ENCODE peak calls at places on chromosomes 12 and 14, in six cellular contexts. I, V, H, X, E and A are unnamed samples. For H3K27me3, the result is how much of the 10 kb centered on the place peaks cover.

GRCh38 chr14:99516156-99517045 is 35.2 kb downstream of the CCNK start:
- DNase-seq in E (no peak), X (no peak), V (no peak), I (no peak), H (peak), A (no peak)

GRCh38 chr12:69933115-69933552 is 108.1 kb downstream of the MYRFL start:
- DNase-seq in V (peak), I (no peak), X (no peak), H (peak), E (no peak), A (no peak)

GRCh38 chr12:34398706-34399630 is 376.7 kb downstream of the ALG10 start:
- DNase-seq in V (no peak), X (no peak), I (no peak), H (peak), E (no peak), A (no peak)

GRCh38 chr12:63206908-63207307 is 55.9 kb upstream of the AVPR1A start:
- DNase-seq in E (peak), I (no peak), H (no peak), X (peak), V (no peak), A (no peak)

GRCh38 chr12:27277846-27278260 is 33.8 kb downstream of the STK38L start:
- DNase-seq in X (peak), V (no peak), I (peak), E (peak), H (no peak), A (no peak)

GRCh38 chr12:119206348-119207075 is 27.8 kb downstream of the HSPB8 start:
- DNase-seq in I (no peak), V (no peak), X (no peak), E (no peak), H (peak), A (peak)

GRCh38 chr12:32252199-32253073 is 145.8 kb downstream of the BICD1 start:
- DNase-seq in V (no peak), E (no peak), I (no peak), X (no peak), H (no peak), A (no peak)

GRCh38 chr12:132325733-132326130 is 3.7 kb downstream of the GALNT9 start:
- DNase-seq in E (no peak), V (no peak), H (no peak), X (no peak), I (no peak), A (no peak)

GRCh38 chr14:97166497-97166896 is 369.3 kb downstream of the VRK1 start:
- DNase-seq in H (no peak), I (no peak), V (no peak), E (no peak), X (no peak), A (no peak)

GRCh38 chr12:63826002-63826585 is 18.4 kb upstream of the SRGAP1 start:
- DNase-seq in X (peak), I (peak), E (no peak), H (no peak), V (no peak), A (peak)

GRCh38 chr12:78260976-78261375 is 430.3 kb downstream of the NAV3 start:
- DNase-seq in I (no peak), V (no peak), X (no peak), E (no peak), H (no peak), A (no peak)

GRCh38 chr14:31090872-31091764 is 64.9 kb upstream of the STRN3 start:
- DNase-seq in X (peak), E (peak), H (no peak), V (no peak), I (peak), A (no peak)

GRCh38 chr14:26190644-26191043 is 407.2 kb downstream of the NOVA1 start:
- DNase-seq in E (no peak), H (no peak), V (no peak), X (peak), I (no peak), A (no peak)

GRCh38 chr14:76011959-76012802 is 26.6 kb downstream of the IFT43 start:
- DNase-seq in V (no peak), E (no peak), H (peak), X (peak), I (peak), A (no peak)

GRCh38 chr14:52650774-52651173 is 44.6 kb downstream of the ERO1A start:
- DNase-seq in E (no peak), V (no peak), I (no peak), X (no peak), H (no peak), A (no peak)

GRCh38 chr12:132393245-132393795 is 63.9 kb upstream of the GALNT9 start:
- DNase-seq in I (no peak), X (no peak), E (no peak), H (no peak), V (no peak), A (no peak)

GRCh38 chr14:102013669-102014200 is 49.4 kb downstream of the DYNC1H1 start:
- DNase-seq in E (peak), I (no peak), V (no peak), X (no peak), H (no peak), A (no peak)

GRCh38 chr12:81896771-81897170 is 137.6 kb upstream of the PPFIA2 start:
- DNase-seq in X (peak), H (peak), I (no peak), E (no peak), V (no peak), A (no peak)

GRCh38 chr12:132451172-132451835 is 38.6 kb upstream of the FBRSL1 start:
- DNase-seq in X (no peak), H (no peak), E (no peak), I (no peak), V (no peak), A (no peak)

GRCh38 chr14:69701857-69702256 is 65.1 kb upstream of the SRSF5 start:
- DNase-seq in H (no peak), E (no peak), I (no peak), X (no peak), V (no peak), A (no peak)

GRCh38 chr12:52581481-52581880 is 7.8 kb upstream of the KRT74 start:
- DNase-seq in E (no peak), V (no peak), I (peak), H (no peak), X (peak), A (no peak)

GRCh38 chr12:76123301-76124212 is 39.1 kb upstream of the NAP1L1 start:
- DNase-seq in H (no peak), X (peak), V (no peak), I (peak), E (no peak), A (no peak)

GRCh38 chr14:92716131-92716530 is 32.3 kb downstream of the LGMN start:
- DNase-seq in E (no peak), H (no peak), I (no peak), X (no peak), V (no peak), A (no peak)

GRCh38 chr12:105092336-105092735 is 8.1 kb upstream of the ALDH1L2 start:
- DNase-seq in X (no peak), H (peak), V (peak), E (peak), I (no peak), A (no peak)

GRCh38 chr14:94921870-94922585 is 152.1 kb upstream of the GSC start:
- DNase-seq in V (no peak), I (no peak), E (no peak), H (no peak), X (no peak), A (no peak)

GRCh38 chr14:95349241-95349640 is 29.5 kb upstream of the CLMN start:
- DNase-seq in I (no peak), X (no peak), E (no peak), H (no peak), V (no peak), A (no peak)

GRCh38 chr12:132147423-132148367 is 3.4 kb downstream of the NOC4L start:
- DNase-seq in X (no peak), I (no peak), E (no peak), H (no peak), V (no peak), A (no peak)

GRCh38 chr12:75751769-75752471 is 240.5 kb upstream of the KRR1 start:
- DNase-seq in E (no peak), I (peak), V (no peak), H (no peak), X (no peak), A (no peak)

GRCh38 chr12:21502164-21502496 is 541 bp downstream of the GOLT1B start:
- DNase-seq in H (no peak), X (peak), I (peak), V (no peak), E (no peak), A (no peak)

GRCh38 chr12:85036736-85037135 is 585 bp downstream of the LRRIQ1 start:
- DNase-seq in V (no peak), H (no peak), X (no peak), I (no peak), E (no peak), A (no peak)

GRCh38 chr12:52221912-52222457 is 11.1 kb upstream of the KRT7 start:
- DNase-seq in X (no peak), I (peak), E (no peak), V (peak), H (peak), A (peak)

GRCh38 chr14:70086685-70087379 is 101.9 kb downstream of the SLC8A3 start:
- DNase-seq in X (peak), V (no peak), I (peak), E (peak), H (peak), A (no peak)

GRCh38 chr14:96275182-96276112 is 19.4 kb downstream of the BDKRB1 start:
- DNase-seq in I (peak), X (peak), E (peak), V (no peak), H (peak), A (peak)

GRCh38 chr14:30779210-30779609 is 95.1 kb upstream of the COCH start:
- DNase-seq in V (no peak), H (no peak), X (peak), E (no peak), I (peak), A (no peak)

GRCh38 chr12:2834581-2835491 is at the start of gene NRIP2:
- DNase-seq in V (no peak), X (peak), H (no peak), I (peak), E (no peak), A (no peak)

GRCh38 chr12:207804-208203 is 6.2 kb downstream of the SLC6A12 start:
- DNase-seq in H (no peak), V (no peak), I (no peak), X (no peak), E (no peak), A (no peak)

GRCh38 chr12:209246-209645 is 4.7 kb downstream of the SLC6A12 start:
- DNase-seq in E (no peak), V (no peak), H (no peak), I (no peak), X (no peak), A (no peak)

GRCh38 chr12:208813-209212 is 5.1 kb downstream of the SLC6A12 start:
- DNase-seq in I (no peak), E (no peak), V (no peak), H (no peak), X (no peak), A (no peak)

GRCh38 chr12:205026-205425 is 8.9 kb downstream of the SLC6A12 start:
- DNase-seq in H (no peak), I (no peak), X (no peak), E (no peak), V (no peak), A (no peak)

GRCh38 chr12:206746-207440 is 7.1 kb downstream of the SLC6A12 start:
- DNase-seq in V (no peak), X (no peak), E (no peak), H (no peak), I (no peak), A (no peak)
- H3K27me3 ChIP-seq in V (under half), X (half or more), E (under half), H (under half), I (half or more), A (under half)

GRCh38 chr14:20688167-20688839 is at the start of gene ANG:
- DNase-seq in E (no peak), X (no peak), H (no peak), V (no peak), I (no peak), A (no peak)
- H3K14ac ChIP-seq in E (no peak), X (no peak), H (no peak), V (no peak), I (no peak), A (no peak)

GRCh38 chr14:58635041-58635440 is 2.7 kb upstream of the DACT1 start:
- DNase-seq in X (no peak), H (no peak), E (no peak), I (no peak), V (no peak), A (no peak)
- H3K27me3 ChIP-seq in X (under half), H (under half), E (under half), I (under half), V (under half), A (half or more)

DNA sequence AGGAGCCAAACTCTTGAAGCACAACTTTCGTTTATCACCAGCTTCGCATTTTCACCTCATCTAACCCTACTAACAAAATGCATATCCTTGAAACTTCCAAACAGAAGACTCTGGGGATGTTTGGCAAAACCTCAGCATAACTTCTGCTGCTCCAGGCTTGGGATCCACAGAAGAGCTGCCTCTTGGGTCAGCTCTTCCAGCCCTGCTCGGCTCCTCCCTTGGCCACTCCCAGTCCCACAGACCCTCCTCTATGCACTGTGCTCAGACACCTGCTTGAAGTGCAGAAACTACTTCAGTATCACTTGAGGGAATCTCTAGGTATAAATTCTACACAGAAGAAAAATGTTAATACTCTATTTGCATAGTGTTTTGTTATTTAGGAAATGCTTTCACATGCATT is 110.0 kb upstream of the AMIGO2 start:
- DNase-seq in I (no peak), H (peak), E (no peak), X (no peak), V (no peak), A (no peak)
- H3K14ac ChIP-seq in I (no peak), H (no peak), E (no peak), X (no peak), V (no peak), A (no peak)

GRCh38 chr12:4272976-4273650 is 449 bp upstream of the CCND2 start:
- DNase-seq in H (no peak), E (no peak), X (peak), V (no peak), I (no peak), A (no peak)
- H3K27me3 ChIP-seq in H (under half), E (under half), X (half or more), V (under half), I (half or more), A (under half)

GRCh38 chr14:24197066-24197465 is 1.8 kb upstream of the TM9SF1 start:
- DNase-seq in E (no peak), X (no peak), V (no peak), I (no peak), H (no peak), A (no peak)
- H3K14ac ChIP-seq in E (no peak), X (no peak), V (no peak), I (no peak), H (no peak), A (no peak)

DNA sequence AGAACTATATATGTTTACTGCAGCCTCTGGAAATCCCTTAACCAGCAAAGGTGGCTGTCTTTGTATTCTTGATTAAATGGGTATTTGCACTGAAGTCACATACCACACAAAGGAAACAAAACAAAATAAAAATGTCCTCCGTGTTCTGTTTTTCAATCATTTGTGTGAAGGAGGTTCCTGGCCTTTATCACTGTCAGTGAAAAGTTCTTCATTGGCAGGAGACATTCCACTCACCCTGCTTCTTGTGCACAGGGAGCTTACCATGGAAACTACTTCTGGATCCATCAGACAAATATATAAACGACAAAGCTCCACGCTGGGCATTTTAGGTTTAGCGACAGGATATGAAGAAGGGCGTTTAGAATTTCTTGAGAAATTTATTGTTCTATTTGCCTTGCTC is 5.7 kb upstream of the NKX2-8 start:
- DNase-seq in H (no peak), V (no peak), E (no peak), X (no peak), I (no peak), A (no peak)
- H3K27me3 ChIP-seq in H (half or more), V (half or more), E (under half), X (half or more), I (under half), A (half or more)

GRCh38 chr14:104741803-104742251 is 11.1 kb upstream of the SIVA1 start:
- DNase-seq in H (no peak), X (no peak), V (no peak), E (no peak), I (no peak), A (no peak)
- H3K14ac ChIP-seq in H (no peak), X (no peak), V (no peak), E (no peak), I (no peak), A (no peak)

DNA sequence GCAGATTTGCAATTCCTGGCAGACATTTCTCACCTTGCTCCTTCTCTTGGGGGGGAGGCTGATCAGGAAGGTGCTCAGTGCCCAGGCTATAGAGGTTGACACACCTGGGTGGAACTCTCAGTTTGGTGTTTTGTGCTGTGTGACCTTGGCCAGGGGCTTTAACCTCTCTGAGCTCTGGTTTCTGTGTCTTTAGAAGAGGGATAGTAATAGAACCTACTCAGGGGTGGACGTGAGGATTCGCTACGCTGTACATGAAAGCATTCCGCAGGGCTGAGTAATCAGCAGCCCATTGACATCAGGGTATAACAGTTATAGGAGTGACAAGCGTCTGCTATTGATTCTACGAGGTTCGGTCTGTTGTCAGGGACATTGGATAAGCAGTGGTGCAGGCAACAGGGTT is 98.1 kb downstream of the PHETA1 start:
- DNase-seq in I (peak), X (no peak), V (no peak), H (no peak), E (peak), A (no peak)
- H3K27me3 ChIP-seq in I (under half), X (half or more), V (under half), H (under half), E (under half), A (under half)